ENCODE peak calls at places on chromosomes 6 and 20, in nine cellular contexts. C is brain microvascular endothelial cell; L is stimulated activated effector memory CD8-positive, alpha-beta T cell treated with anti-CD3 and anti-CD28 coated beads, Interleukin-12 subunit alpha, Interleukin-12 subunit beta, amount 100 ng/mL, for 72 hours; J is psoas muscle; K is nephron progenitor cell; R is sciatic nerve; B is foreskin keratinocyte; H is heart left ventricle; F is endothelial cell. S is an unnamed sample.

GRCh38 chr20:17636523-17637412 is 45.3 kb downstream of the RRBP1 start:
- DNase-seq in C (no peak), L (no peak), J (no peak), K (peak), R (no peak), B (no peak), H (no peak), F (no peak), S (no peak)

GRCh38 chr6:34476462-34476861 is 10.6 kb downstream of the PACSIN1 start:
- DNase-seq in C (no peak), L (no peak), J (no peak), K (no peak), R (no peak), B (no peak), H (no peak), F (no peak), S (no peak)

GRCh38 chr6:31473780-31474725 is 23.9 kb upstream of the MICB start:
- DNase-seq in C (peak), L (no peak), J (no peak), K (no peak), R (no peak), B (peak), H (no peak), F (no peak), S (no peak)

GRCh38 chr6:129340983-129341382 is 369.0 kb downstream of the ARHGAP18 start:
- DNase-seq in C (peak), L (no peak), J (no peak), K (no peak), R (no peak), B (peak), H (no peak), F (no peak), S (no peak)

GRCh38 chr20:23636182-23636907 is 1.4 kb downstream of the CST3 start:
- DNase-seq in C (no peak), L (no peak), J (peak), K (no peak), R (no peak), B (no peak), H (peak), F (no peak), S (no peak)

GRCh38 chr20:50399003-50399916 is 110.9 kb upstream of the PTPN1 start:
- DNase-seq in C (no peak), L (no peak), J (peak), K (peak), R (no peak), B (no peak), H (peak), F (no peak), S (peak)

GRCh38 chr20:24782221-24782620 is 166.8 kb upstream of the CST7 start:
- DNase-seq in C (no peak), L (no peak), J (peak), K (no peak), R (peak), B (no peak), H (no peak), F (no peak), S (no peak)

GRCh38 chr6:140401666-140402255 is 1027.3 kb upstream of the CITED2 start:
- DNase-seq in C (no peak), L (no peak), J (no peak), K (no peak), R (no peak), B (peak), H (no peak), F (no peak), S (no peak)

GRCh38 chr6:121847806-121848522 is 412.5 kb downstream of the GJA1 start:
- DNase-seq in C (no peak), L (no peak), J (no peak), K (no peak), R (no peak), B (no peak), H (no peak), F (no peak), S (no peak)

GRCh38 chr6:33668914-33669313 is 42.6 kb downstream of the UQCC2 start:
- DNase-seq in C (no peak), L (no peak), J (no peak), K (no peak), R (no peak), B (peak), H (peak), F (no peak), S (no peak)

GRCh38 chr6:157575436-157576145 is 194.6 kb downstream of the ZDHHC14 start:
- DNase-seq in C (no peak), L (no peak), J (no peak), K (no peak), R (no peak), B (no peak), H (no peak), F (no peak), S (no peak)

GRCh38 chr6:105978113-105978512 is 108.0 kb upstream of the PRDM1 start:
- DNase-seq in C (no peak), L (no peak), J (no peak), K (no peak), R (no peak), B (no peak), H (no peak), F (no peak), S (no peak)

GRCh38 chr6:43873806-43874714 is 104.0 kb downstream of the VEGFA start:
- DNase-seq in C (no peak), L (no peak), J (peak), K (peak), R (no peak), B (no peak), H (peak), F (no peak), S (no peak)

GRCh38 chr6:16106991-16107787 is 21.7 kb upstream of the MYLIP start:
- DNase-seq in C (no peak), L (no peak), J (no peak), K (no peak), R (no peak), B (no peak), H (no peak), F (no peak), S (no peak)

GRCh38 chr6:150289454-150290071 is 79.2 kb upstream of the IYD start:
- DNase-seq in C (no peak), L (no peak), J (no peak), K (no peak), R (no peak), B (no peak), H (no peak), F (no peak), S (no peak)

S was measured in Right ventricle myocardium inferior.